ENCODE peak calls at places on chromosomes 4 and X, in four cellular contexts. E is A549, S is SK-N-SH, Z is HCT116. V is an unnamed sample.

GRCh38 chr4:53455766-53456165 is 78.3 kb downstream of the FIP1L1 start:
- DNase-seq in S (no peak), E (no peak), Z (no peak), V (no peak)

GRCh38 chr4:4656977-4657376 is 115.1 kb upstream of the STX18 start:
- DNase-seq in S (no peak), Z (no peak), E (no peak), V (no peak)

GRCh38 chr4:78809928-78810835 is 34.0 kb downstream of the BMP2K start:
- DNase-seq in E (no peak), S (no peak), Z (no peak), V (no peak)

GRCh38 chrX:323721-324628 is 5.4 kb upstream of the GTPBP6 start:
- DNase-seq in Z (peak), S (peak), E (no peak), V (peak)

GRCh38 chrX:68503830-68504229 is 5.0 kb downstream of the YIPF6 start:
- DNase-seq in S (no peak), E (no peak), Z (no peak), V (no peak)

GRCh38 chr4:74394476-74395136 is 29.7 kb downstream of the EREG start:
- DNase-seq in E (no peak), S (no peak), Z (peak), V (no peak)

GRCh38 chrX:148500428-148501120 is at the start of gene AFF2:
- DNase-seq in Z (no peak), E (peak), S (peak), V (peak)

GRCh38 chrX:136097871-136098805 is 49.2 kb upstream of the FHL1 start:
- DNase-seq in S (no peak), Z (no peak), E (no peak), V (peak)

GRCh38 chr4:168605411-168605810 is 108.6 kb downstream of the PALLD start:
- DNase-seq in S (no peak), E (no peak), Z (no peak), V (no peak)

GRCh38 chrX:125003746-125004446 is 315.8 kb upstream of the TEX13C start:
- DNase-seq in E (no peak), Z (no peak), S (no peak), V (no peak)

GRCh38 chr4:3220586-3221494 is 28.1 kb upstream of the MSANTD1 start:
- DNase-seq in E (no peak), S (no peak), Z (no peak), V (no peak)

GRCh38 chrX:134246282-134246681 is 9.3 kb downstream of the CCDC160 start:
- DNase-seq in S (no peak), E (no peak), Z (no peak), V (peak)

GRCh38 chr4:22514431-22514830 is 1.4 kb downstream of the ADGRA3 start:
- DNase-seq in S (no peak), E (no peak), Z (no peak), V (no peak)

GRCh38 chr4:188282620-188283232 is 143.5 kb downstream of the TRIML1 start:
- DNase-seq in Z (no peak), E (no peak), S (no peak), V (no peak)

GRCh38 chr4:98573791-98574190 is 84.6 kb downstream of the TSPAN5 start:
- DNase-seq in Z (no peak), E (no peak), S (no peak), V (no peak)

GRCh38 chr4:52824603-52825310 is 37.4 kb upstream of the RASL11B start:
- DNase-seq in Z (no peak), S (peak), E (no peak), V (no peak)

GRCh38 chr4:3328814-3329663 is 36.2 kb downstream of the RGS12 start:
- DNase-seq in S (no peak), Z (no peak), E (no peak), V (no peak)

GRCh38 chr4:75432683-75433082 is 81.5 kb downstream of the RCHY1 start:
- DNase-seq in S (peak), Z (peak), E (peak), V (peak)

GRCh38 chrX:68938244-68939004 is 109.6 kb downstream of the EFNB1 start:
- DNase-seq in Z (no peak), E (no peak), S (no peak), V (peak)

GRCh38 chrX:39874202-39874816 is 223.4 kb downstream of the BCOR start:
- DNase-seq in E (no peak), S (no peak), Z (no peak), V (no peak)

GRCh38 chr4:163063891-163064290 is 102.8 kb downstream of the NAF1 start:
- DNase-seq in Z (peak), S (no peak), E (no peak), V (no peak)

GRCh38 chrX:53194308-53194707 is 30.7 kb downstream of the KDM5C start:
- DNase-seq in Z (no peak), S (no peak), E (no peak), V (no peak)

GRCh38 chrX:130165181-130165702 is 399 bp downstream of the AIFM1 start:
- DNase-seq in Z (no peak), E (no peak), S (peak), V (no peak)

GRCh38 chrX:150146271-150146888 is 208.1 kb upstream of the EOLA2 start:
- DNase-seq in Z (no peak), E (no peak), S (no peak), V (no peak)

GRCh38 chr4:139419388-139419914 is 34.5 kb upstream of the RAB33B start:
- DNase-seq in S (no peak), E (no peak), Z (no peak), V (peak)

GRCh38 chr4:82031386-82031785 is 342.4 kb downstream of the HNRNPD start:
- DNase-seq in E (no peak), Z (no peak), S (no peak), V (no peak)

GRCh38 chrX:40945366-40945713 is 139.9 kb upstream of the USP9X start:
- DNase-seq in E (peak), S (no peak), Z (peak), V (peak)

GRCh38 chrX:139692908-139693307 is 15.1 kb downstream of the MCF2 start:
- DNase-seq in Z (no peak), S (no peak), E (no peak), V (no peak)
- H3K4me3 ChIP-seq in Z (no peak), S (no peak), E (no peak), V (no peak)

DNA sequence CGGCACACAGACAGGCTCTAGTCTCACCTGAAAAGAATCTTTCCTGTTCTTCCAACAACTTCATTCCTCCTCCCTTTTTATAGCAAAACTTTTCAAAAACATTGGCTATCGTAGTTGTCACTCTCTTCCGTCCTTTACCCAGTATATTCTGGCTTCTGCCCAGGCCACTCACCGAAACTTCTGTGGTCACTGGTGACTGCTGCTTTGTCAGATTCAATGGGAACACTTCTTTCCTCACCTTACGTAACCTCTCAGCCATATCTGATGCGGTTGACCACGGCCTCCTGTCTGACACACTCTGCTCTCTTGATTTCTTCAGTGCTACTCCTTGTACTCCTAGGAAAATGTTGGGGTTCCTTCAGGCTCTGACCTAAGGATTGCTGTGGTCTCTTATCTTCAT is 9.2 kb upstream of the RNF150 start:
- DNase-seq in Z (no peak), E (no peak), S (no peak), V (peak)
- TF ChIP-seq MAX in Z (no peak), E (no peak), S (no peak), V (no peak)

GRCh38 chr4:16195209-16195608 is 31.1 kb downstream of the TAPT1 start:
- DNase-seq in Z (no peak), E (no peak), S (no peak), V (no peak)

GRCh38 chr4:16197842-16198241 is 28.4 kb downstream of the TAPT1 start:
- DNase-seq in S (no peak), E (no peak), Z (no peak), V (no peak)

GRCh38 chr4:16198271-16198670 is 28.0 kb downstream of the TAPT1 start:
- DNase-seq in Z (no peak), S (no peak), E (no peak), V (no peak)

GRCh38 chr4:16199132-16199531 is 27.1 kb downstream of the TAPT1 start:
- DNase-seq in Z (no peak), S (peak), E (no peak), V (peak)

GRCh38 chr4:16196482-16197393 is 29.5 kb downstream of the TAPT1 start:
- DNase-seq in Z (peak), S (no peak), E (peak), V (peak)
- H3K4me3 ChIP-seq in Z (peak), S (no peak), E (peak), V (no peak)

DNA sequence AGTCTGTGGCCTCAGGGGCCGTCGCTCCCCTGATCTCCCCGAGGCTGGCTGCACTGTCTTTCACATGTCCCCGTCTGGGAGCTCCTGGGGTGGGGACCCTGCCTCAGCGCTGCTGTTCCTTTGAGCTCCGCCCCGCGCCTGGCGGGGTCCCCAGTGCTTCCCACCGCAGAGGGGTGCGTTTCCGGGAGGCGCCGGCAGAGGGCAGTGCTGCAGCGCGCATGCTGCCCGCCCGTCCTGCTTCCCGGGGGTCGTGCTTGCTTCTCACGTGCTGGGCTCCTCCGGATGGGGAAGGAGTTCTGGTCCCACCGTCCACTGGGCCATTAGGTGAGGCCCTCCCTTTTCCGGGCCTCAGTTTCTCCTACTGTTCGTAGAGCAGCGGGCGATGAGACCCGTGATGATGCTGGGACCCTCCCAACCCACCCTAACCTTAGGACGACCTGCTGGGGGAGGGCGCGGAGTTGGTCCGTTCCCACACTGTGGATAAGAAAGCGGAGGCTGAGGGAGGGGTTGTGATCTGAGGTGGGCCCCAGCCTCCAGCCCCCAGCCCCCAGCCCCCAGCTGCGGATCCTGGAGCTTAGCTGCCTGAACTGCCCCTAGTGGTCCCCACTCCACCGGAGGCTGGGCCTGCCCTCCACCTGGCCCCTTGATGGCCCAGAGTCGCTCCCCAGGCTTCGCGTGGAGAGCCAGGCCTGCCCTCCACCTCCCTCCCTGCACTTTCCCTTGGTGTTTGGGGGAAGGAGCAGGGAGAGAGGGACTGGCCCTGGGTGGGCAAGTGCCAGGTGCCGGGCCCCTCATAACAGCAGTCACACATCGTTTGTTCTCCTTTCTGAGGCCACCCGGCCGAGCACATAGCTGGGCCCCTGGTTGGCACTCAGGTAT is 15.3 kb downstream of the CPZ start:
- DNase-seq in Z (no peak), S (peak), E (peak), V (peak)
- TF ChIP-seq MAX in Z (no peak), S (no peak), E (no peak), V (peak)

GRCh38 chrX:43882294-43882681 is at the start of gene MAOB:
- DNase-seq in S (peak), Z (no peak), E (no peak), V (peak)
- H3K4me3 ChIP-seq in S (peak), Z (peak), E (no peak), V (no peak)

V was measured in NB4.